ENCODE peak calls at places on chromosomes 1 and 21, in five cellular contexts. R, S, T, X and W are unnamed samples. For H3K9me3, the result is how much of the 10 kb centered on the place peaks cover.

GRCh38 chr1:172895050-172895460 is 155.7 kb downstream of the TNFSF18 start:
- DNase-seq in R (no peak), S (peak), T (peak), X (peak), W (no peak)

GRCh38 chr1:102098081-102098480 is 101.4 kb upstream of the OLFM3 start:
- DNase-seq in R (no peak), S (no peak), T (no peak), X (no peak), W (no peak)

GRCh38 chr1:198019126-198019525 is 102.0 kb downstream of the LHX9 start:
- DNase-seq in R (no peak), S (no peak), T (no peak), X (no peak), W (peak)

GRCh38 chr1:195097316-195097715 is 1510.9 kb downstream of the KCNT2 start:
- DNase-seq in R (no peak), S (peak), T (peak), X (no peak), W (no peak)

GRCh38 chr1:204726478-204726877 is 40.9 kb upstream of the LRRN2 start:
- DNase-seq in R (no peak), S (peak), T (no peak), X (no peak), W (peak)

GRCh38 chr1:43059640-43060574 is 101.2 kb upstream of the SLC2A1 start:
- DNase-seq in R (no peak), S (no peak), T (no peak), X (no peak), W (no peak)

GRCh38 chr1:220151454-220151853 is 57.5 kb downstream of the IARS2 start:
- DNase-seq in R (no peak), S (no peak), T (no peak), X (no peak), W (peak)

GRCh38 chr1:12173631-12174121 is 6.9 kb downstream of the TNFRSF1B start:
- DNase-seq in R (no peak), S (no peak), T (no peak), X (no peak), W (no peak)

GRCh38 chr1:23525558-23526174 is 5.4 kb downstream of the E2F2 start:
- DNase-seq in R (no peak), S (no peak), T (peak), X (peak), W (no peak)

GRCh38 chr1:234643111-234643849 is 33.3 kb upstream of the IRF2BP2 start:
- DNase-seq in R (no peak), S (no peak), T (no peak), X (no peak), W (no peak)

GRCh38 chr21:41359289-41359688 is 2.5 kb upstream of the MX2 start:
- DNase-seq in R (peak), S (no peak), T (no peak), X (no peak), W (no peak)

GRCh38 chr1:3281735-3282134 is 172.7 kb upstream of the ARHGEF16 start:
- DNase-seq in R (no peak), S (no peak), T (no peak), X (no peak), W (no peak)

GRCh38 chr1:79259390-79260336 is 253.1 kb upstream of the ADGRL4 start:
- DNase-seq in R (peak), S (peak), T (peak), X (peak), W (peak)

GRCh38 chr1:3003941-3004270 is 17.4 kb upstream of the ACTRT2 start:
- DNase-seq in R (no peak), S (no peak), T (no peak), X (no peak), W (no peak)

GRCh38 chr1:60923287-60924110 is 158.9 kb upstream of the NFIA start:
- DNase-seq in R (no peak), S (no peak), T (no peak), X (no peak), W (no peak)

GRCh38 chr1:25958475-25958874 is 39.4 kb downstream of the PAFAH2 start:
- DNase-seq in R (no peak), S (peak), T (no peak), X (no peak), W (peak)

GRCh38 chr1:247112479-247112781 is 8.3 kb upstream of the ZNF669 start:
- DNase-seq in R (no peak), S (peak), T (no peak), X (no peak), W (no peak)

GRCh38 chr1:165235158-165235776 is 121.2 kb downstream of the LMX1A start:
- DNase-seq in R (peak), S (no peak), T (no peak), X (no peak), W (no peak)

GRCh38 chr1:44672956-44673674 is 1.2 kb downstream of the TMEM53 start:
- DNase-seq in R (no peak), S (no peak), T (no peak), X (no peak), W (peak)

GRCh38 chr1:173009597-173009996 is 41.1 kb downstream of the TNFSF18 start:
- DNase-seq in R (no peak), S (no peak), T (no peak), X (no peak), W (no peak)

GRCh38 chr1:10178602-10179407 is 31.6 kb upstream of the KIF1B start:
- DNase-seq in R (peak), S (no peak), T (no peak), X (no peak), W (peak)

GRCh38 chr1:171438441-171438840 is 46.9 kb upstream of the PRRC2C start:
- DNase-seq in R (no peak), S (peak), T (no peak), X (no peak), W (peak)

GRCh38 chr1:117641536-117641935 is 35.7 kb downstream of the TENT5C start:
- DNase-seq in R (no peak), S (no peak), T (no peak), X (no peak), W (no peak)

GRCh38 chr1:228488107-228488817 is 1.1 kb downstream of the RNF187 start:
- DNase-seq in R (no peak), S (no peak), T (peak), X (peak), W (peak)

GRCh38 chr1:2284932-2285331 is 56.8 kb downstream of the SKI start:
- DNase-seq in R (no peak), S (no peak), T (no peak), X (no peak), W (no peak)

GRCh38 chr1:156704930-156705320 is 458 bp downstream of the CRABP2 start:
- DNase-seq in R (peak), S (peak), T (no peak), X (no peak), W (peak)

DNA sequence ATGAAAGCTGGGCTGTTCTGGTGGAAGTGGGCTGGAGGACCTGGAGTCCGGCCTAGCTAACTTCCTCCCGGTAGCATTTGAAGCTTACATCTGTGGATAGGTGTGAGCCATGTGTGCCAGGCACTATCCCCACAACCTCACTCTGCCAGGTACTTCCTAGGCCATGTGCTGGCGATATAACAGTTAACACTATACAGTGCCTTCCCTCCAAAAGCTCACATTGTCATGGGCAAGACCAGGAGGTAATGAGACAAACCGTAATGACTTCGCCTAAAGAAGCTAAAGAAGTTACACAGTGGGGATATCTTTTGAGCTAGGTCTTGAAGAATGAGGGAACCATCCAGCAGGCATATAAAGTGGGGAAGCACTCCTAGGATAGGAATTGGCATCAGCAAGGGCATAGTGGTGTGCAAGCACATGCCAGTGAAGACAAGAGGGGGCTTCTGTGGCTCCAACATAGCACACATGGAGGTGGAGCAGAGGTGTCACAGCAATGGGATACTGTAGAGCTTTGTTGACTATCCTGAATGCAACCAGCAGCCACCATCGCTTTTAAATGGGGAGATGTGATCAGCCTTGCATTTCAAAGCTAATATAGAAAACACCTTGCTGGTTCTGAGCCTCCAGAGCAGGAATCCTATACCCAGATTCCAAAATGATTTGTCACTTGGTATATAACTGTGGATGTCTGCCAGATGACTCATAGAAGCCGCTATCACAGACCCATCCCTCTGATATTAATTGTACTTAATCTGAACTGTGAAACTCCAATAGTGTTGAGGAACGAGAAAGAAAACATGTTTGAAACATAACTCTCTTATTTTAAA is 466.3 kb downstream of the LMO4 start:
- DNase-seq in R (no peak), S (peak), T (no peak), X (no peak), W (peak)
- TF ChIP-seq EZH2phosphoT487 in R (no peak), S (no peak), T (no peak), X (no peak), W (no peak)

GRCh38 chr1:230149751-230150584 is 82.9 kb downstream of the GALNT2 start:
- DNase-seq in R (no peak), S (no peak), T (peak), X (peak), W (no peak)
- H3K4me3 ChIP-seq in R (no peak), S (no peak), T (peak), X (peak), W (no peak)

GRCh38 chr1:224819861-224820260 is 109.6 kb upstream of the DNAH14 start:
- DNase-seq in R (no peak), S (no peak), T (no peak), X (no peak), W (no peak)
- H3K9me3 ChIP-seq in R (under half), S (under half), T (under half), X (under half), W (under half)

DNA sequence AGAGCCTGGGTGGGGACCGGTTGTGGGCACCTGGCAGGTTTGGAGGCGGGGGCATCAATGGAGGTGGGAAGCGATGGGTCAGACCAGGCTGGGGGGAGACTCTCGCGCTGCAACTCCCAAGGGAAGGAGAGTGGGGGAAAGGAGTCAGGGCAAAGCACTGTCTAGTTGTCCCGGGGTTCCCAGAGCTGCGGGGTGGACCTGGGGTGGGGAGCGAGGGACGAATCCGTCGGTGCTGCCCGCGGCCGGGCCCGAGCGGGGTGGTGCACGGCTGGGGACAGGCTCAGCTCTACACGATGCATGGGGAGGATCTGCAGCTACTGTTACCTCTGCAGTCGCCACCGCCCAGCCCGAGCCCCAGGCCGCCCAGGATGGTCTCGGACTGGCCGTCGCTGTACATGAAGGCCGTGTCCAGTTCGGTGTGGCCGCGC is 427 bp downstream of the AKR7A2 start:
- DNase-seq in R (no peak), S (no peak), T (no peak), X (no peak), W (no peak)
- TF ChIP-seq EZH2phosphoT487 in R (no peak), S (no peak), T (no peak), X (no peak), W (no peak)

DNA sequence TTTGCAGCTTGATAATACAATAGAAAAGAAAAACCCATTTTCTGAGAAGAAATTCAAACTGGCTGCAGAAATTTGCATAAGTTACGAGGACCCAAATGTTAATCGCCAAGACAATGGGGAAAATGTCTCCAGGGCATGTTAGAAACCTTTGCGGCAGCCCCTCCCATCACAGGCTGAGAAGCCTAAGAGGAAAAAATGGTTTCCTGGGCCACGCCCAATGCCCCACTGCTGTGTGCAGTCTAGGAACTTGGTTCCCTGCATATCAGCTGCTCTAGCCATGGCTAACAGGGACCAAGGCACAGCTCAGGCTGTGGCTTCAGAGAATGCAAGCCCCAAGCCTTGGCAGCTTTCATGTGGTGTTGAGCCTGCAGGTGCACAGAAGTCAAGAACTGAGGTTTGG is 37.5 kb upstream of the TMEM61 start:
- DNase-seq in R (no peak), S (no peak), T (no peak), X (no peak), W (no peak)
- H3K4me3 ChIP-seq in R (no peak), S (no peak), T (no peak), X (no peak), W (no peak)

DNA sequence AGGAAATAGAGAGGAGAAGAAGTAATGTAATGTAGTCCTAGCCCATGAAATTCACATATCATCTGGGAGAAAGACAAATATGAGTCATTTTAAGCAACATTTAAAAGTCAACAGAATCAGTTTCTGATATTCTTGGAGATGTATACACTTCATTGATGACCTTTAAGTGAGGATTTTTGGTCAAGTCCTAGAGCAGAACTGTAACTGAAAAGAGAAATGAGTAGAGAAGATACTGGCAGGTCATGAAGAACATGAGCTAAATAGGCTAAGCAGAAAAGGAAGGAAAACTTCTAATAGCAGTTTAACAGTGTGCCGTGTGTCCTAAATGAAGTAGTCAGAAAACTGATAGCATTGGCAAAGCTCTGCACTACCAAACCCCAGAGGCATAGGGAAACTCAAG is 4.6 kb downstream of the ZFP69B start:
- DNase-seq in R (no peak), S (no peak), T (no peak), X (no peak), W (no peak)
- H3K9me3 ChIP-seq in R (under half), S (half or more), T (under half), X (half or more), W (under half)

DNA sequence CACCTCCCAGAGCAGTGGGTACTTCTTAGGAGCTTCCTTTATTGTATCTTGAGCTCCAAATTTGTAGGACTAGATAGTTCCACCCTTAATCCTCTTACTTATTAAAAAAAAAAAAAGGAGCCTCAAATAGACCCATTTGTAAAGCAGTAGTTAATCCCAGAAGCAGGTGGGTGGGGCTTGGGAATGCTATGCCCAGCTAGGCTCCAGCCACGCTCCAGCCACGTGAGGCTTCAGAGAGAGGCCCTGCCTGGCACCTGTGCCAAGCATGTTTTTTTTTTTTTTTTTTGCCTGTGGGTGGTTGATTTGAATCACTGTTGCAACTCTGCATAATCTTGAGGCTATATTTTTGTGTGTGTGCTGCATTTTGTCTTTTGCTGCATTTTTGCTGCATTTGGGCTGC is 7.0 kb downstream of the CACNA1E start:
- DNase-seq in R (no peak), S (no peak), T (no peak), X (no peak), W (no peak)
- TF ChIP-seq EZH2phosphoT487 in R (no peak), S (no peak), T (no peak), X (no peak), W (no peak)

GRCh38 chr1:226677121-226678020 is 61.7 kb downstream of the ITPKB start:
- DNase-seq in R (no peak), S (peak), T (peak), X (peak), W (peak)
- H3K4me3 ChIP-seq in R (no peak), S (peak), T (no peak), X (peak), W (no peak)

GRCh38 chr1:179476484-179476883 is 99.3 kb downstream of the NPHS2 start:
- DNase-seq in R (no peak), S (no peak), T (no peak), X (peak), W (no peak)
- H3K9me3 ChIP-seq in R (under half), S (under half), T (under half), X (under half), W (under half)